ENCODE peak calls at places on chromosomes 4 and X, in ten cellular contexts. L, H, Y, Z, F, I, M, N, G and D are unnamed samples.

GRCh38 chrX:1581132-1581531 is 10.3 kb upstream of the AKAP17A start:
- DNase-seq in L (no peak), H (peak), Y (peak), Z (peak), F (peak), I (no peak), M (peak), N (peak), G (no peak), D (no peak)

GRCh38 chrX:16196829-16197228 is 29.5 kb downstream of the MAGEB17 start:
- DNase-seq in L (no peak), H (no peak), Y (no peak), Z (no peak), F (no peak), I (no peak), M (peak), N (no peak), G (no peak), D (no peak)

GRCh38 chr4:44701037-44701436 is 22.8 kb downstream of the GUF1 start:
- DNase-seq in L (no peak), H (no peak), Y (peak), Z (no peak), F (no peak), I (no peak), M (no peak), N (no peak), G (no peak), D (no peak)

GRCh38 chr4:124936427-124936826 is 223.9 kb upstream of the ANKRD50 start:
- DNase-seq in L (peak), H (no peak), Y (no peak), Z (no peak), F (no peak), I (no peak), M (peak), N (peak), G (no peak), D (no peak)

GRCh38 chrX:38175140-38175539 is 45.5 kb downstream of the SRPX start:
- DNase-seq in L (no peak), H (peak), Y (peak), Z (no peak), F (no peak), I (no peak), M (peak), N (peak), G (no peak), D (no peak)

GRCh38 chrX:23803931-23804381 is 21.0 kb downstream of the SAT1 start:
- DNase-seq in L (peak), H (no peak), Y (no peak), Z (no peak), F (no peak), I (no peak), M (peak), N (peak), G (no peak), D (peak)

GRCh38 chr4:141890279-141890678 is 253.9 kb downstream of the IL15 start:
- DNase-seq in L (no peak), H (no peak), Y (no peak), Z (no peak), F (no peak), I (no peak), M (no peak), N (no peak), G (no peak), D (peak)

GRCh38 chr4:1294424-1294823 is 4.7 kb downstream of the MAEA start:
- DNase-seq in L (no peak), H (no peak), Y (no peak), Z (no peak), F (no peak), I (no peak), M (no peak), N (no peak), G (no peak), D (no peak)

GRCh38 chrX:39946822-39947221 is 150.9 kb downstream of the BCOR start:
- DNase-seq in L (no peak), H (no peak), Y (peak), Z (no peak), F (no peak), I (no peak), M (peak), N (no peak), G (no peak), D (no peak)

GRCh38 chr4:54230479-54231418 is 1.7 kb downstream of the PDGFRA start:
- DNase-seq in L (peak), H (no peak), Y (no peak), Z (no peak), F (no peak), I (no peak), M (peak), N (no peak), G (peak), D (no peak)

GRCh38 chr4:73170518-73171198 is 87.9 kb downstream of the ANKRD17 start:
- DNase-seq in L (no peak), H (no peak), Y (no peak), Z (no peak), F (no peak), I (no peak), M (no peak), N (no peak), G (no peak), D (no peak)

GRCh38 chr4:1269209-1269608 is 20.3 kb upstream of the CTBP1 start:
- DNase-seq in L (no peak), H (no peak), Y (no peak), Z (no peak), F (no peak), I (no peak), M (no peak), N (no peak), G (no peak), D (no peak)

GRCh38 chrX:39152106-39152649 is 350.9 kb downstream of the MID1IP1 start:
- DNase-seq in L (peak), H (peak), Y (peak), Z (peak), F (no peak), I (no peak), M (peak), N (peak), G (no peak), D (no peak)

GRCh38 chr4:90000995-90001394 is 106.3 kb downstream of the MMRN1 start:
- DNase-seq in L (no peak), H (no peak), Y (no peak), Z (no peak), F (no peak), I (no peak), M (no peak), N (no peak), G (no peak), D (no peak)